ENCODE peak calls at places on chromosomes 6 and 20, in seven cellular contexts. One of them, this sample, is unnamed.

GRCh38 chr6:32198866-32199265 is 6.4 kb upstream of the GPSM3 start:
- DNase-seq in ovary: no peak
- DNase-seq in A549: no peak
- DNase-seq in left lung: no peak
- DNase-seq in CD8-positive, alpha-beta memory T cell: no peak
- DNase-seq in SJSA1: no peak
- DNase-seq in spleen: peak; percentile 79
- DNase-seq in this sample: no peak

GRCh38 chr6:25935953-25936352 is 5.5 kb upstream of the SLC17A2 start:
- DNase-seq in ovary: no peak
- DNase-seq in A549: no peak
- DNase-seq in left lung: no peak
- DNase-seq in CD8-positive, alpha-beta memory T cell: no peak
- DNase-seq in SJSA1: no peak
- DNase-seq in spleen: no peak
- DNase-seq in this sample: no peak

GRCh38 chr6:86744048-86744447 is 193.3 kb upstream of the HTR1E start:
- DNase-seq in ovary: no peak
- DNase-seq in A549: no peak
- DNase-seq in left lung: no peak
- DNase-seq in CD8-positive, alpha-beta memory T cell: no peak
- DNase-seq in SJSA1: no peak
- DNase-seq in spleen: no peak
- DNase-seq in this sample: no peak

GRCh38 chr6:52514514-52514913 is 62.3 kb downstream of the TRAM2 start:
- DNase-seq in ovary: no peak
- DNase-seq in A549: no peak
- DNase-seq in left lung: no peak
- DNase-seq in CD8-positive, alpha-beta memory T cell: no peak
- DNase-seq in SJSA1: no peak
- DNase-seq in spleen: no peak
- DNase-seq in this sample: no peak

GRCh38 chr6:116387374-116387773 is 16.6 kb downstream of the DSE start:
- DNase-seq in ovary: no peak
- DNase-seq in A549: no peak
- DNase-seq in left lung: peak; percentile 50
- DNase-seq in CD8-positive, alpha-beta memory T cell: no peak
- DNase-seq in SJSA1: no peak
- DNase-seq in spleen: no peak
- DNase-seq in this sample: no peak

GRCh38 chr20:53716385-53716784 is 122.7 kb upstream of the ZNF217 start:
- DNase-seq in ovary: no peak
- DNase-seq in A549: no peak
- DNase-seq in left lung: no peak
- DNase-seq in CD8-positive, alpha-beta memory T cell: no peak
- DNase-seq in SJSA1: no peak
- DNase-seq in spleen: no peak
- DNase-seq in this sample: no peak

GRCh38 chr6:31927868-31928671 is 553 bp downstream of the C2 start:
- DNase-seq in ovary: no peak
- DNase-seq in A549: no peak
- DNase-seq in left lung: no peak
- DNase-seq in CD8-positive, alpha-beta memory T cell: no peak
- DNase-seq in SJSA1: no peak
- DNase-seq in spleen: no peak
- DNase-seq in this sample: no peak

GRCh38 chr6:2542858-2543218 is 207.9 kb downstream of the MYLK4 start:
- DNase-seq in ovary: no peak
- DNase-seq in A549: no peak
- DNase-seq in left lung: peak; percentile 51
- DNase-seq in CD8-positive, alpha-beta memory T cell: peak; percentile 47
- DNase-seq in SJSA1: peak; percentile 92
- DNase-seq in spleen: no peak
- DNase-seq in this sample: no peak

GRCh38 chr20:16412896-16413295 is 160.4 kb downstream of the KIF16B start:
- DNase-seq in ovary: no peak
- DNase-seq in A549: no peak
- DNase-seq in left lung: no peak
- DNase-seq in CD8-positive, alpha-beta memory T cell: no peak
- DNase-seq in SJSA1: no peak
- DNase-seq in spleen: no peak
- DNase-seq in this sample: no peak

GRCh38 chr6:9007062-9007461 is 571.7 kb upstream of the SLC35B3 start:
- DNase-seq in ovary: no peak
- DNase-seq in A549: no peak
- DNase-seq in left lung: no peak
- DNase-seq in CD8-positive, alpha-beta memory T cell: no peak
- DNase-seq in SJSA1: no peak
- DNase-seq in spleen: no peak
- DNase-seq in this sample: no peak

GRCh38 chr20:11847827-11848226 is 69.9 kb upstream of the BTBD3 start:
- DNase-seq in ovary: no peak
- DNase-seq in A549: no peak
- DNase-seq in left lung: no peak
- DNase-seq in CD8-positive, alpha-beta memory T cell: no peak
- DNase-seq in SJSA1: no peak
- DNase-seq in spleen: no peak
- DNase-seq in this sample: no peak

GRCh38 chr20:59785986-59786753 is 147.3 kb downstream of the SYCP2 start:
- DNase-seq in ovary: no peak
- DNase-seq in A549: no peak
- DNase-seq in left lung: no peak
- DNase-seq in CD8-positive, alpha-beta memory T cell: no peak
- DNase-seq in SJSA1: no peak
- DNase-seq in spleen: no peak
- DNase-seq in this sample: peak; percentile 41

DNA sequence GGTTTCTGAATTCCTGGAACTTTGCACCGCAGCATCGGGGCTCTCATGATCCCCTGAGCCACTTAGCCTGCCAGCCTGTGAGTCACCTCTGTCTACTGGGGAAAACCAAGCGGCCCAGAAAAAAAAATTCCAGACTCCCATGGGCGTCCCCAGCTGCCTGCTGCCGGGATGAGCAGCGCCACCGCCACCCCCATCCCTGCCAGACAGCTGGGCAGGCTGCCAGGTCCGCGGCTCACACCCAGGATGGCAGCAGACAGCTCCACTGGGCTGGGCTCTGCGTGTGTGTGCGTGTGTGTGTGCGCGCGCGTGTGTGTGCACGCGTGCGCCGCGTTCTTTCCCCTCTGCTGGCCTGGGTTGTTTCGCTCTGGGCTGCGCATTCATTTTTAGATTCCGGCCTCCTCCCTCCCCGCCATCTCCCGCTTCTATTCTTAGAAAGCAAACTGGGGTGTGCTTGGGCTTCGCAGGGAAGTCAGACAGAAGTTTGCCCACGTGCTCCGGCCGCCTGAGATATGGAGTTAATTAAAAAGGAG is 38.9 kb upstream of the PMEPA1 start:
- DNase-seq in ovary: peak; percentile 76
- DNase-seq in A549: peak; percentile 96
- DNase-seq in left lung: peak; percentile 82
- DNase-seq in CD8-positive, alpha-beta memory T cell: peak; percentile 30
- DNase-seq in SJSA1: peak; percentile 91
- DNase-seq in spleen: peak; percentile 81
- DNase-seq in this sample: peak; percentile 96
- H3K27ac ChIP-seq in ovary: peak overlapping the region; percentile 33
- H3K27ac ChIP-seq in A549: peak overlapping the region; percentile 98
- H3K27ac ChIP-seq in left lung: peak overlapping the region; percentile 68
- H3K27ac ChIP-seq in CD8-positive, alpha-beta memory T cell: no peak overlapping the region
- H3K27ac ChIP-seq in SJSA1: peak overlapping the region; percentile 25
- H3K27ac ChIP-seq in spleen: peak overlapping the region; percentile 81
- H3K27ac ChIP-seq in this sample: peak overlapping the region; percentile 93

GRCh38 chr6:70707893-70708292 is 40.2 kb downstream of the SMAP1 start:
- DNase-seq in ovary: no peak
- DNase-seq in A549: no peak
- DNase-seq in left lung: no peak
- DNase-seq in CD8-positive, alpha-beta memory T cell: no peak
- DNase-seq in SJSA1: no peak
- DNase-seq in spleen: no peak
- DNase-seq in this sample: no peak
- H3K4me1 ChIP-seq in ovary: no peaks in the 10 kb centered on the region
- H3K4me1 ChIP-seq in A549: peaks cover 4% of the 10 kb centered on the region
- H3K4me1 ChIP-seq in left lung: peaks cover 4% of the 10 kb centered on the region
- H3K4me1 ChIP-seq in CD8-positive, alpha-beta memory T cell: peaks cover 6% of the 10 kb centered on the region
- H3K4me1 ChIP-seq in SJSA1: no peaks in the 10 kb centered on the region
- H3K4me1 ChIP-seq in spleen: peaks cover 33% of the 10 kb centered on the region
- H3K4me1 ChIP-seq in this sample: no peaks in the 10 kb centered on the region

GRCh38 chr6:134474980-134475379 is 157.1 kb upstream of the SGK1 start:
- DNase-seq in ovary: no peak
- DNase-seq in A549: no peak
- DNase-seq in left lung: no peak
- DNase-seq in CD8-positive, alpha-beta memory T cell: no peak
- DNase-seq in SJSA1: no peak
- DNase-seq in spleen: no peak
- DNase-seq in this sample: no peak
- H3K27ac ChIP-seq in ovary: no peak overlapping the region
- H3K27ac ChIP-seq in A549: no peak overlapping the region
- H3K27ac ChIP-seq in left lung: no peak overlapping the region
- H3K27ac ChIP-seq in CD8-positive, alpha-beta memory T cell: no peak overlapping the region
- H3K27ac ChIP-seq in SJSA1: no peak overlapping the region
- H3K27ac ChIP-seq in spleen: no peak overlapping the region
- H3K27ac ChIP-seq in this sample: no peak overlapping the region

DNA sequence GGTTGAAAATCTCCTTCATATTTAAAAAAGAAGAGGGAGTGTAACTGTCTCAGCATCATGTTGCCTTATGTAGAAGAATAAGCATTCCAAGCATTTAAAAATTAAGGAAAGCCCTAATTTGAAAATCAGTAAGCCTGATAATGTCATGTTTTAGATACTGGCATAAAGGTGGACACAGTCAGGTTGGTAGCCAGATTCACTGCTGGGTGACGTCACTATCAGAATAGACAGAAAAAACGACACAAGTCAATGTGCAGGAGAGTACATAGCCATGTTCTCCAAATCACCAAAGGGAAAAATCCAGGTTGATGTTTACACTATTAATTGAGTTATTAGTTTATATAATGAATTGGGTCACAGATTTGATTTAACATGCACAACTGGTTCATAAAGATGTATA is 50.8 kb upstream of the POU3F2 start:
- DNase-seq in ovary: no peak
- DNase-seq in A549: no peak
- DNase-seq in left lung: no peak
- DNase-seq in CD8-positive, alpha-beta memory T cell: no peak
- DNase-seq in SJSA1: no peak
- DNase-seq in spleen: no peak
- DNase-seq in this sample: no peak
- H3K4me1 ChIP-seq in ovary: no peaks in the 10 kb centered on the region
- H3K4me1 ChIP-seq in A549: no peaks in the 10 kb centered on the region
- H3K4me1 ChIP-seq in left lung: no peaks in the 10 kb centered on the region
- H3K4me1 ChIP-seq in CD8-positive, alpha-beta memory T cell: no peaks in the 10 kb centered on the region
- H3K4me1 ChIP-seq in SJSA1: no peaks in the 10 kb centered on the region
- H3K4me1 ChIP-seq in spleen: no peaks in the 10 kb centered on the region
- H3K4me1 ChIP-seq in this sample: no peaks in the 10 kb centered on the region

DNA sequence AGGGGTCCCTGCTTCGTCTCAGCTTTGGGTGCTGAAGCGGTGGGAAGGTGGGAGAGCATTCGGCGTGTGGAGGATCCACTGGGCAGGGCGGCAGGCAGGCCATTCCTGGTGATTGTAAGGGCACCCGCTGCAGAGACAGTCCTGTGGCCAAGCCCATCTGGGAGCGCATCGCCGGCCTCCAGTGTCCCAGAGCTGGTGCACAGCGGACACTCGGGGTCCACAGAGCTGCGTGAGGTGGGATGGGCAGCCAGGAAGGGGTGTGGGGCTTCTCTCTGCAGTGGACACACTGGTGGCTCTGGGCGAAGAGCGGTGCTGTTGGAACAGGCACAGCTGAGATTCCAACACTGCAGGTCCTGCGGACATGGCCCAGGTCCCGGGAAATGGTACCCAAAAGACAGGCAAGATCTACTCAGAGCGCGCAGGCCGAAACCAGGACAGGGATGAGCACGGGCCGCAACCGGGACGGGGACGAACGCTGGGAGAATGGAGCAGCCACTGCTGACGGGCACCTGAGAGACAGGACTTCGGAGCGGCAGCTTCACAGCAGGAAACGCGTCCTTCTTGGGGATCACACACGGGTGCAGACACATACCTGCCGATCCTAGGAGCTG is 188.2 kb downstream of the ERMARD start:
- DNase-seq in ovary: no peak
- DNase-seq in A549: no peak
- DNase-seq in left lung: no peak
- DNase-seq in CD8-positive, alpha-beta memory T cell: no peak
- DNase-seq in SJSA1: no peak
- DNase-seq in spleen: peak; percentile 67
- DNase-seq in this sample: no peak
- H3K27ac ChIP-seq in ovary: no peak overlapping the region
- H3K27ac ChIP-seq in A549: no peak overlapping the region
- H3K27ac ChIP-seq in left lung: no peak overlapping the region
- H3K27ac ChIP-seq in CD8-positive, alpha-beta memory T cell: no peak overlapping the region
- H3K27ac ChIP-seq in SJSA1: no peak overlapping the region
- H3K27ac ChIP-seq in spleen: no peak overlapping the region
- H3K27ac ChIP-seq in this sample: no peak overlapping the region

DNA sequence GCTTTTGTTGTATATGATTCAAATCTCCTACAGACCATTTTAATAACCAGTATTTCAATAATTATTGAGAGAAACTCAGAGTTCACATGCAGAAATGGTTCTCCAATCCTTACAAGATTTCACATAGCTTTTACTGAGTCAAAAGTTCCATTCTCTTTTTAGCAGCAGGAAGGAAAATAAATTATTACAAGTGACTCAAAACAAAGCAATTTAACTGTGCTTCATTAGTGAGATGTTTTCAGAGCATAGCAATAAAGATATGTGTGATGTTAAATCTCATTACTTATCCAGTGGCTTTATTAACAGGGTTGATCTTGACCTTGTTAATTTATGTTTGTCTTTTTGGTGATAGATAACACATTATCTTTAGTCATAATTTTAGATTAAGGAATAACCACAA is 22.0 kb downstream of the KIF13A start:
- DNase-seq in ovary: no peak
- DNase-seq in A549: no peak
- DNase-seq in left lung: no peak
- DNase-seq in CD8-positive, alpha-beta memory T cell: no peak
- DNase-seq in SJSA1: peak; percentile 33
- DNase-seq in spleen: no peak
- DNase-seq in this sample: no peak
- H3K4me1 ChIP-seq in ovary: peaks cover 12% of the 10 kb centered on the region
- H3K4me1 ChIP-seq in A549: peaks cover 31% of the 10 kb centered on the region
- H3K4me1 ChIP-seq in left lung: peaks cover 31% of the 10 kb centered on the region
- H3K4me1 ChIP-seq in CD8-positive, alpha-beta memory T cell: no peaks in the 10 kb centered on the region
- H3K4me1 ChIP-seq in SJSA1: peaks cover 84% of the 10 kb centered on the region
- H3K4me1 ChIP-seq in spleen: peaks cover 8% of the 10 kb centered on the region
- H3K4me1 ChIP-seq in this sample: peaks cover 7% of the 10 kb centered on the region

DNA sequence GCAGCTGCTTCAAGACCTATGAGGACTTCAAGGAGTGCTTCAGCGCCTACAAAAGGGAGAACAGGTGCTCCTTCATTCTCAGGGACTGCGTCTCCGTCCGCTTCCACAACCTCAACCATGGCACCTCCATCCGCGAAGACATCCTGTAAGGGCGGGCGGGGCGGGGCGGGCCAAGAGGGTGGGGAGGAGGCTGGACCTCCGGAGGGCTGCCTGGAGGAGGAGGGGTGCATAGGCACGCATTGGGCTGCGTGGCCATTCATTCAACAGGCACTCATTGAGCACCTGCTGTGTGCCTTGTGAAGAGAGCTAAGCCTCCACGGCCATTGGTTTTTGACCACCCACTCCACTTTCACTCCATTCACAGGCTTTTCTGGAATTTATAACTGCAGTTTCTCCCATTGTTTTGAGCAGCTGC is 429 bp downstream of the ZSWIM3 start:
- DNase-seq in ovary: no peak
- DNase-seq in A549: no peak
- DNase-seq in left lung: no peak
- DNase-seq in CD8-positive, alpha-beta memory T cell: no peak
- DNase-seq in SJSA1: no peak
- DNase-seq in spleen: no peak
- DNase-seq in this sample: no peak
- H3K27ac ChIP-seq in ovary: no peak overlapping the region
- H3K27ac ChIP-seq in A549: peak overlapping the region; percentile 74
- H3K27ac ChIP-seq in left lung: peak overlapping the region; percentile 86
- H3K27ac ChIP-seq in CD8-positive, alpha-beta memory T cell: peak overlapping the region; percentile 93
- H3K27ac ChIP-seq in SJSA1: peak overlapping the region; percentile 37
- H3K27ac ChIP-seq in spleen: peak overlapping the region; percentile 95
- H3K27ac ChIP-seq in this sample: peak overlapping the region; percentile 39